ENCODE peak calls at places on chromosomes 13 and 19, in five cellular contexts. P is EL, U is left ventricle myocardium inferior, L is spleen, V is psoas muscle. H is an unnamed sample.

GRCh38 chr13:80945328-80945727 is 604.4 kb upstream of the SPRY2 start:
- DNase-seq in L (no peak), P (no peak), V (no peak), U (no peak), H (no peak)

GRCh38 chr13:44231786-44232516 is 141.7 kb upstream of the SERP2 start:
- DNase-seq in V (peak), L (no peak), U (no peak), P (peak), H (no peak)

GRCh38 chr13:99376132-99376531 is 68.9 kb upstream of the GPR183 start:
- DNase-seq in P (no peak), L (peak), U (no peak), V (no peak), H (no peak)

GRCh38 chr13:110000534-110001345 is 214.4 kb upstream of the IRS2 start:
- DNase-seq in L (no peak), V (no peak), U (no peak), P (peak), H (no peak)

GRCh38 chr13:74045583-74045982 is 88.6 kb downstream of the KLF12 start:
- DNase-seq in V (no peak), L (peak), U (no peak), P (no peak), H (no peak)

GRCh38 chr19:23817519-23817918 is 58.8 kb upstream of the ZNF681 start:
- DNase-seq in V (no peak), P (peak), L (no peak), U (no peak), H (no peak)

GRCh38 chr19:53157601-53158000 is 1.3 kb downstream of the ZNF347 start:
- DNase-seq in P (peak), V (no peak), U (no peak), L (no peak), H (no peak)

GRCh38 chr13:113029487-113030258 is 60.7 kb downstream of the MCF2L start:
- DNase-seq in V (no peak), L (no peak), P (peak), U (no peak), H (no peak)

GRCh38 chr13:109918179-109918651 is 131.8 kb upstream of the IRS2 start:
- DNase-seq in V (peak), U (no peak), L (no peak), P (peak), H (no peak)

GRCh38 chr19:7069904-7070226 is 362 bp downstream of the ZNF557 start:
- DNase-seq in V (no peak), P (no peak), U (no peak), L (no peak), H (no peak)

GRCh38 chr13:76828316-76828741 is 57.9 kb downstream of the KCTD12 start:
- DNase-seq in U (no peak), V (no peak), P (peak), L (no peak), H (no peak)

GRCh38 chr13:75219479-75220237 is 262.3 kb downstream of the TBC1D4 start:
- DNase-seq in L (peak), V (peak), P (peak), U (peak), H (peak)

GRCh38 chr13:80342541-80343371 is 1.8 kb upstream of the SPRY2 start:
- DNase-seq in V (peak), U (peak), L (peak), P (peak), H (peak)

GRCh38 chr13:19810151-19810550 is 27.4 kb upstream of the PSPC1 start:
- DNase-seq in V (no peak), U (no peak), P (no peak), L (peak), H (no peak)

GRCh38 chr13:45545686-45546409 is 69.7 kb downstream of the ERICH6B start:
- DNase-seq in L (no peak), P (no peak), U (no peak), V (no peak), H (no peak)

GRCh38 chr19:48452255-48452654 is 3.1 kb upstream of the KCNJ14 start:
- DNase-seq in V (no peak), U (no peak), L (no peak), P (no peak), H (no peak)

GRCh38 chr13:109760951-109761350 is 25.4 kb downstream of the IRS2 start:
- DNase-seq in L (no peak), V (no peak), U (no peak), P (no peak), H (no peak)

GRCh38 chr19:1408300-1409203 is 1.2 kb downstream of the DAZAP1 start:
- DNase-seq in P (peak), U (peak), L (peak), V (peak), H (no peak)

GRCh38 chr19:39351537-39352037 is 9.4 kb downstream of the SAMD4B start:
- DNase-seq in L (no peak), P (peak), V (no peak), U (no peak), H (no peak)

GRCh38 chr19:4506449-4507149 is 11.7 kb downstream of the PLIN4 start:
- DNase-seq in L (no peak), V (no peak), U (no peak), P (peak), H (no peak)

GRCh38 chr19:3471954-3472655 is 8.2 kb downstream of the SMIM24 start:
- DNase-seq in U (peak), V (peak), L (no peak), P (no peak), H (no peak)

GRCh38 chr13:100954430-100955361 is 280.1 kb upstream of the TMTC4 start:
- DNase-seq in V (no peak), P (peak), U (no peak), L (no peak), H (peak)

GRCh38 chr13:53873558-53873957 is 844.9 kb downstream of the OLFM4 start:
- DNase-seq in U (no peak), P (no peak), V (no peak), L (peak), H (peak)

GRCh38 chr13:81872581-81872980 is 1531.7 kb upstream of the SPRY2 start:
- DNase-seq in L (no peak), U (no peak), P (peak), V (no peak), H (peak)

GRCh38 chr19:46821512-46822359 is 28.9 kb downstream of the AP2S1 start:
- DNase-seq in P (no peak), V (no peak), U (peak), L (peak), H (no peak)

GRCh38 chr13:21074601-21075302 is 13.4 kb upstream of the LATS2 start:
- DNase-seq in P (no peak), V (no peak), L (no peak), U (peak), H (no peak)

GRCh38 chr19:45763691-45764294 is 5.3 kb downstream of the SIX5 start:
- DNase-seq in U (no peak), L (no peak), V (no peak), P (no peak), H (no peak)

GRCh38 chr19:17942582-17943283 is 9.9 kb downstream of the CCDC124 start:
- DNase-seq in U (no peak), V (no peak), P (no peak), L (no peak), H (no peak)

GRCh38 chr19:46225558-46226004 is 4.0 kb upstream of the IGFL1 start:
- DNase-seq in U (no peak), P (no peak), V (no peak), L (no peak), H (no peak)

GRCh38 chr19:2969104-2969504 is 8.3 kb upstream of the TLE6 start:
- DNase-seq in V (peak), L (no peak), P (no peak), U (peak), H (peak)

GRCh38 chr13:33033361-33033812 is 17.2 kb downstream of the KL start:
- DNase-seq in V (no peak), U (no peak), P (no peak), L (no peak), H (no peak)

GRCh38 chr19:40403262-40403984 is 9.8 kb downstream of the PRX start:
- DNase-seq in U (peak), L (peak), V (peak), P (peak), H (peak)

H was measured in NCI-H1092.